ENCODE peak calls at places on chromosomes 5 and 9, in six cellular contexts. One of them, this sample, is unnamed.

GRCh38 chr9:98429613-98430012 is 174.2 kb upstream of the TBC1D2 start:
- DNase-seq in cardiac muscle cell: no peak
- DNase-seq in adrenal gland: no peak
- DNase-seq in SK-N-SH: no peak
- DNase-seq in colonic mucosa: no peak
- DNase-seq in fibroblast of pulmonary artery: peak
- DNase-seq in this sample: no peak

GRCh38 chr9:68637020-68637419 is 68.0 kb upstream of the PIP5K1B start:
- DNase-seq in cardiac muscle cell: no peak
- DNase-seq in adrenal gland: no peak
- DNase-seq in SK-N-SH: no peak
- DNase-seq in colonic mucosa: peak
- DNase-seq in fibroblast of pulmonary artery: no peak
- DNase-seq in this sample: no peak

GRCh38 chr9:13759624-13760023 is 480.1 kb upstream of the MPDZ start:
- DNase-seq in cardiac muscle cell: no peak
- DNase-seq in adrenal gland: no peak
- DNase-seq in SK-N-SH: no peak
- DNase-seq in colonic mucosa: no peak
- DNase-seq in fibroblast of pulmonary artery: no peak
- DNase-seq in this sample: no peak

GRCh38 chr9:107218834-107219485 is 64.1 kb upstream of the RAD23B start:
- DNase-seq in cardiac muscle cell: no peak
- DNase-seq in adrenal gland: no peak
- DNase-seq in SK-N-SH: no peak
- DNase-seq in colonic mucosa: no peak
- DNase-seq in fibroblast of pulmonary artery: no peak
- DNase-seq in this sample: no peak

GRCh38 chr9:6354072-6354686 is 26.0 kb downstream of the TPD52L3 start:
- DNase-seq in cardiac muscle cell: peak
- DNase-seq in adrenal gland: peak
- DNase-seq in SK-N-SH: peak
- DNase-seq in colonic mucosa: peak
- DNase-seq in fibroblast of pulmonary artery: peak
- DNase-seq in this sample: peak

GRCh38 chr9:34520505-34521385 is 2.0 kb downstream of the ENHO start:
- DNase-seq in cardiac muscle cell: no peak
- DNase-seq in adrenal gland: no peak
- DNase-seq in SK-N-SH: no peak
- DNase-seq in colonic mucosa: no peak
- DNase-seq in fibroblast of pulmonary artery: no peak
- DNase-seq in this sample: no peak

GRCh38 chr9:78296208-78296892 is 575 bp upstream of the PSAT1 start:
- DNase-seq in cardiac muscle cell: peak
- DNase-seq in adrenal gland: peak
- DNase-seq in SK-N-SH: peak
- DNase-seq in colonic mucosa: peak
- DNase-seq in fibroblast of pulmonary artery: peak
- DNase-seq in this sample: peak

GRCh38 chr9:33623658-33624586 is 99.9 kb downstream of the ANKRD18B start:
- DNase-seq in cardiac muscle cell: peak
- DNase-seq in adrenal gland: peak
- DNase-seq in SK-N-SH: peak
- DNase-seq in colonic mucosa: peak
- DNase-seq in fibroblast of pulmonary artery: peak
- DNase-seq in this sample: peak

GRCh38 chr9:110578896-110579752 is at the start of gene SVEP1:
- DNase-seq in cardiac muscle cell: peak
- DNase-seq in adrenal gland: peak
- DNase-seq in SK-N-SH: peak
- DNase-seq in colonic mucosa: no peak
- DNase-seq in fibroblast of pulmonary artery: peak
- DNase-seq in this sample: peak

GRCh38 chr9:89635816-89636215 is 31.0 kb downstream of the GADD45G start:
- DNase-seq in cardiac muscle cell: no peak
- DNase-seq in adrenal gland: no peak
- DNase-seq in SK-N-SH: no peak
- DNase-seq in colonic mucosa: no peak
- DNase-seq in fibroblast of pulmonary artery: peak
- DNase-seq in this sample: no peak

GRCh38 chr5:149433524-149434131 is 54.5 kb upstream of the IL17B start:
- DNase-seq in cardiac muscle cell: no peak
- DNase-seq in adrenal gland: no peak
- DNase-seq in SK-N-SH: no peak
- DNase-seq in colonic mucosa: no peak
- DNase-seq in fibroblast of pulmonary artery: no peak
- DNase-seq in this sample: no peak

GRCh38 chr5:72314571-72315172 is 5.4 kb downstream of the MRPS27 start:
- DNase-seq in cardiac muscle cell: peak
- DNase-seq in adrenal gland: peak
- DNase-seq in SK-N-SH: peak
- DNase-seq in colonic mucosa: no peak
- DNase-seq in fibroblast of pulmonary artery: peak
- DNase-seq in this sample: no peak

GRCh38 chr9:98851730-98852462 is 44.4 kb downstream of the GALNT12 start:
- DNase-seq in cardiac muscle cell: no peak
- DNase-seq in adrenal gland: no peak
- DNase-seq in SK-N-SH: no peak
- DNase-seq in colonic mucosa: no peak
- DNase-seq in fibroblast of pulmonary artery: no peak
- DNase-seq in this sample: no peak

GRCh38 chr9:127887792-127888191 is 10.3 kb upstream of the AK1 start:
- DNase-seq in cardiac muscle cell: peak
- DNase-seq in adrenal gland: no peak
- DNase-seq in SK-N-SH: no peak
- DNase-seq in colonic mucosa: no peak
- DNase-seq in fibroblast of pulmonary artery: no peak
- DNase-seq in this sample: no peak

GRCh38 chr5:115179068-115179958 is 9.6 kb upstream of the TRIM36 start:
- DNase-seq in cardiac muscle cell: peak
- DNase-seq in adrenal gland: no peak
- DNase-seq in SK-N-SH: peak
- DNase-seq in colonic mucosa: peak
- DNase-seq in fibroblast of pulmonary artery: no peak
- DNase-seq in this sample: peak

GRCh38 chr9:132595319-132595718 is 12.9 kb downstream of the BARHL1 start:
- DNase-seq in cardiac muscle cell: no peak
- DNase-seq in adrenal gland: no peak
- DNase-seq in SK-N-SH: no peak
- DNase-seq in colonic mucosa: no peak
- DNase-seq in fibroblast of pulmonary artery: no peak
- DNase-seq in this sample: no peak

GRCh38 chr5:35371971-35372426 is 141.7 kb upstream of the PRLR start:
- DNase-seq in cardiac muscle cell: no peak
- DNase-seq in adrenal gland: no peak
- DNase-seq in SK-N-SH: no peak
- DNase-seq in colonic mucosa: peak
- DNase-seq in fibroblast of pulmonary artery: no peak
- DNase-seq in this sample: no peak

GRCh38 chr9:135305546-135306180 is 173.9 kb upstream of the PPP1R26 start:
- DNase-seq in cardiac muscle cell: no peak
- DNase-seq in adrenal gland: no peak
- DNase-seq in SK-N-SH: no peak
- DNase-seq in colonic mucosa: no peak
- DNase-seq in fibroblast of pulmonary artery: no peak
- DNase-seq in this sample: no peak

GRCh38 chr5:43020294-43020711 is 19.8 kb downstream of the ANXA2R start:
- DNase-seq in cardiac muscle cell: no peak
- DNase-seq in adrenal gland: peak
- DNase-seq in SK-N-SH: no peak
- DNase-seq in colonic mucosa: peak
- DNase-seq in fibroblast of pulmonary artery: no peak
- DNase-seq in this sample: no peak

GRCh38 chr5:157350939-157351338 is 85.0 kb downstream of the CYFIP2 start:
- DNase-seq in cardiac muscle cell: no peak
- DNase-seq in adrenal gland: no peak
- DNase-seq in SK-N-SH: no peak
- DNase-seq in colonic mucosa: no peak
- DNase-seq in fibroblast of pulmonary artery: peak
- DNase-seq in this sample: peak

GRCh38 chr9:94860678-94861588 is 134.4 kb downstream of the AOPEP start:
- DNase-seq in cardiac muscle cell: no peak
- DNase-seq in adrenal gland: no peak
- DNase-seq in SK-N-SH: no peak
- DNase-seq in colonic mucosa: peak
- DNase-seq in fibroblast of pulmonary artery: no peak
- DNase-seq in this sample: peak

GRCh38 chr9:128214571-128215490 is 11.7 kb downstream of the DNM1 start:
- DNase-seq in cardiac muscle cell: no peak
- DNase-seq in adrenal gland: no peak
- DNase-seq in SK-N-SH: peak
- DNase-seq in colonic mucosa: no peak
- DNase-seq in fibroblast of pulmonary artery: no peak
- DNase-seq in this sample: no peak

GRCh38 chr9:23812673-23813072 is 13.4 kb downstream of the ELAVL2 start:
- DNase-seq in cardiac muscle cell: no peak
- DNase-seq in adrenal gland: no peak
- DNase-seq in SK-N-SH: no peak
- DNase-seq in colonic mucosa: no peak
- DNase-seq in fibroblast of pulmonary artery: no peak
- DNase-seq in this sample: no peak

GRCh38 chr5:8184455-8185063 is 315.6 kb downstream of the MTRR start:
- DNase-seq in cardiac muscle cell: peak
- DNase-seq in adrenal gland: peak
- DNase-seq in SK-N-SH: peak
- DNase-seq in colonic mucosa: peak
- DNase-seq in fibroblast of pulmonary artery: peak
- DNase-seq in this sample: peak

GRCh38 chr5:125484272-125485002 is 738.0 kb upstream of the ZNF608 start:
- DNase-seq in cardiac muscle cell: peak
- DNase-seq in adrenal gland: peak
- DNase-seq in SK-N-SH: peak
- DNase-seq in colonic mucosa: peak
- DNase-seq in fibroblast of pulmonary artery: peak
- DNase-seq in this sample: no peak

GRCh38 chr9:96457266-96457665 is 7.3 kb downstream of the HABP4 start:
- DNase-seq in cardiac muscle cell: no peak
- DNase-seq in adrenal gland: no peak
- DNase-seq in SK-N-SH: no peak
- DNase-seq in colonic mucosa: no peak
- DNase-seq in fibroblast of pulmonary artery: peak
- DNase-seq in this sample: no peak

GRCh38 chr9:96449522-96449843 is 486 bp upstream of the HABP4 start:
- DNase-seq in cardiac muscle cell: no peak
- DNase-seq in adrenal gland: no peak
- DNase-seq in SK-N-SH: no peak
- DNase-seq in colonic mucosa: no peak
- DNase-seq in fibroblast of pulmonary artery: no peak
- DNase-seq in this sample: no peak

GRCh38 chr9:96450613-96451544 is 910 bp downstream of the HABP4 start:
- DNase-seq in cardiac muscle cell: peak
- DNase-seq in adrenal gland: peak
- DNase-seq in SK-N-SH: peak
- DNase-seq in colonic mucosa: peak
- DNase-seq in fibroblast of pulmonary artery: peak
- DNase-seq in this sample: peak

GRCh38 chr9:96449844-96450612 is at the start of gene HABP4:
- DNase-seq in cardiac muscle cell: peak
- DNase-seq in adrenal gland: peak
- DNase-seq in SK-N-SH: peak
- DNase-seq in colonic mucosa: peak
- DNase-seq in fibroblast of pulmonary artery: peak
- DNase-seq in this sample: peak

DNA sequence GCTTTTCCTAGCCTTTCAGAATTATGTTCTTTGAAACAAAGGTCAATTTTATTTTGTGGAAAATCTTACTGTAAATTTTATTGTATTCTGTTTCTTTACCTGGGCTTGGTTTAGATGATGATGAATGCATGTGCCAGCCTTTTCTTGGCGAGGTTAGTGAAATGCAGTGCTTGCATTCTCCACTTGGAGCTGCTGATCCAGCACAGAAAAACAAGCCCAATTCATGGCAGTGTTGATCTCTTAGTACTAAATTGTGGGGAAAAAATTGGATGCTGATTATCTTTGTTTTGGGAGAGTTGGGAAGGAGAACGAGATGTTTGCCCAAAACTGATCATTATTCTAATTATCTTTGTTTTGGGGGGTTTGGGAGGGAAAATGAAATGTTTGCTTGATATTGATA is 3.7 kb downstream of the HABP4 start:
- DNase-seq in cardiac muscle cell: peak
- DNase-seq in adrenal gland: no peak
- DNase-seq in SK-N-SH: peak
- DNase-seq in colonic mucosa: no peak
- DNase-seq in fibroblast of pulmonary artery: peak
- DNase-seq in this sample: peak
- TF ChIP-seq CTCF in cardiac muscle cell: peak
- TF ChIP-seq CTCF in adrenal gland: peak
- TF ChIP-seq CTCF in SK-N-SH: peak
- TF ChIP-seq CTCF in colonic mucosa: no peak
- TF ChIP-seq CTCF in fibroblast of pulmonary artery: peak
- TF ChIP-seq CTCF in this sample: peak

GRCh38 chr9:87290241-87290700 is 207.4 kb upstream of the DAPK1 start:
- DNase-seq in cardiac muscle cell: no peak
- DNase-seq in adrenal gland: no peak
- DNase-seq in SK-N-SH: no peak
- DNase-seq in colonic mucosa: no peak
- DNase-seq in fibroblast of pulmonary artery: peak
- DNase-seq in this sample: no peak
- TF ChIP-seq CTCF in cardiac muscle cell: peak
- TF ChIP-seq CTCF in adrenal gland: no peak
- TF ChIP-seq CTCF in SK-N-SH: peak
- TF ChIP-seq CTCF in colonic mucosa: no peak
- TF ChIP-seq CTCF in fibroblast of pulmonary artery: peak
- TF ChIP-seq CTCF in this sample: no peak

DNA sequence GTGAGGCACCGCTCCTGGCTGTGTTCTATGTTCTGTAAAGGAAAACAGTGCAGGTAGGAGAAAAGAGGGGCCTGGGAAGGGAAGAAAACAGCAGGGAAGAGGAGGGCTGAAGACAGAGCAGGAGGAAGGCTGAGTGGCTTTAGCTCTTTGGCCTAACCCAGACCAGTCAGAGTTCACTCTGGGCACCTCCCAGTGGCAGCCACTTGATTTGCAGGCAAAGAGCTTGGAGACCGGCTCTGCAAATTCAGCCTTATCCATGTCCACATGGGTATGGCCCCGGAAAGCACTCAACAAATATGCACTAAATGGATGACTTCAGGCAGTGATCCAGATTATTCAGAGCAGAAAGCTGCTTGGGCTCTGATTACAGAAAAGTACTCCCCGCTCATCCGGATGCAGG is 4.4 kb upstream of the RNU6ATAC start:
- DNase-seq in cardiac muscle cell: no peak
- DNase-seq in adrenal gland: no peak
- DNase-seq in SK-N-SH: no peak
- DNase-seq in colonic mucosa: no peak
- DNase-seq in fibroblast of pulmonary artery: peak
- DNase-seq in this sample: no peak
- TF ChIP-seq CTCF in cardiac muscle cell: no peak
- TF ChIP-seq CTCF in adrenal gland: no peak
- TF ChIP-seq CTCF in SK-N-SH: peak
- TF ChIP-seq CTCF in colonic mucosa: no peak
- TF ChIP-seq CTCF in fibroblast of pulmonary artery: peak
- TF ChIP-seq CTCF in this sample: no peak

DNA sequence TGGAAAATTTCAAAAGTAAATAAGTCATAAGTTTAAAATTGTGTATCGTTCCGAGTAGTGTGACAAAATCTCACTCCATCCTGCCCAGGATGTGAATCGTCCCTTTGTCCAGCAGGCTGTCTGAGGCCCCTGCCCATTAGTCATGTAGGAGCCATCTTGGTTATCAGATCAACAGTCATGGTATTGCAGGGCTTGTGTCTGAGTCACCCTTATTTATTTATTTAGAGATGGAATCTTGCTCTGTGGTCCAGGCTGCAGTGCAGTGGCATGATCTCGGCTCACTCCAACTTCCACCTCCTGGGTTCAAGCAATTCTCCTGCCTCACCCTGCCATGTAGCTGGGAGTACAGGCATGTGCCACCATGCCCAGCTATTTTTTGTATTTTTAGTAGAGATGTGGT is 30.2 kb downstream of the ITGA2 start:
- DNase-seq in cardiac muscle cell: no peak
- DNase-seq in adrenal gland: no peak
- DNase-seq in SK-N-SH: no peak
- DNase-seq in colonic mucosa: no peak
- DNase-seq in fibroblast of pulmonary artery: peak
- DNase-seq in this sample: no peak
- TF ChIP-seq CTCF in cardiac muscle cell: no peak
- TF ChIP-seq CTCF in adrenal gland: no peak
- TF ChIP-seq CTCF in SK-N-SH: peak
- TF ChIP-seq CTCF in colonic mucosa: no peak
- TF ChIP-seq CTCF in fibroblast of pulmonary artery: peak
- TF ChIP-seq CTCF in this sample: no peak